ENCODE peak calls at places on chromosomes 5 and 9, in seven cellular contexts. One of them, this sample, is unnamed. For H3K4me1, the result is how much of the 10 kb centered on the place peaks cover.

GRCh38 chr5:176536132-176536901 is 885 bp downstream of the RNF44 start:
- DNase-seq in GM23248: peak
- DNase-seq in mammary epithelial cell: peak
- DNase-seq in hepatocyte: peak
- DNase-seq in OCI-LY7: peak
- DNase-seq in heart right ventricle: peak
- DNase-seq in CD8-positive, alpha-beta memory T cell: peak
- DNase-seq in this sample: no peak

GRCh38 chr9:72352911-72353388 is 12.1 kb downstream of the ZFAND5 start:
- DNase-seq in CD8-positive, alpha-beta memory T cell: no peak
- DNase-seq in heart right ventricle: no peak
- DNase-seq in mammary epithelial cell: no peak
- DNase-seq in GM23248: peak
- DNase-seq in OCI-LY7: no peak
- DNase-seq in hepatocyte: no peak
- DNase-seq in this sample: no peak

GRCh38 chr9:37747271-37747753 is 6.3 kb upstream of the TRMT10B start:
- DNase-seq in GM23248: peak
- DNase-seq in CD8-positive, alpha-beta memory T cell: peak
- DNase-seq in mammary epithelial cell: peak
- DNase-seq in heart right ventricle: peak
- DNase-seq in OCI-LY7: peak
- DNase-seq in hepatocyte: peak
- DNase-seq in this sample: peak

GRCh38 chr5:124670672-124671592 is 75.5 kb downstream of the ZNF608 start:
- DNase-seq in heart right ventricle: no peak
- DNase-seq in OCI-LY7: no peak
- DNase-seq in GM23248: no peak
- DNase-seq in mammary epithelial cell: peak
- DNase-seq in hepatocyte: no peak
- DNase-seq in CD8-positive, alpha-beta memory T cell: no peak
- DNase-seq in this sample: no peak

GRCh38 chr5:172213126-172213525 is 19.2 kb downstream of the EFCAB9 start:
- DNase-seq in mammary epithelial cell: no peak
- DNase-seq in GM23248: no peak
- DNase-seq in CD8-positive, alpha-beta memory T cell: no peak
- DNase-seq in heart right ventricle: no peak
- DNase-seq in OCI-LY7: no peak
- DNase-seq in hepatocyte: no peak
- DNase-seq in this sample: no peak

GRCh38 chr9:2087500-2088313 is 72.6 kb downstream of the SMARCA2 start:
- DNase-seq in CD8-positive, alpha-beta memory T cell: no peak
- DNase-seq in heart right ventricle: no peak
- DNase-seq in mammary epithelial cell: peak
- DNase-seq in hepatocyte: peak
- DNase-seq in GM23248: peak
- DNase-seq in OCI-LY7: peak
- DNase-seq in this sample: peak

GRCh38 chr5:180782748-180783147 is 19.9 kb downstream of the MGAT1 start:
- DNase-seq in CD8-positive, alpha-beta memory T cell: no peak
- DNase-seq in OCI-LY7: no peak
- DNase-seq in heart right ventricle: no peak
- DNase-seq in hepatocyte: no peak
- DNase-seq in mammary epithelial cell: no peak
- DNase-seq in GM23248: no peak
- DNase-seq in this sample: no peak

GRCh38 chr5:136043551-136043950 is 14.8 kb downstream of the TGFBI start:
- DNase-seq in CD8-positive, alpha-beta memory T cell: no peak
- DNase-seq in hepatocyte: no peak
- DNase-seq in GM23248: peak
- DNase-seq in mammary epithelial cell: no peak
- DNase-seq in heart right ventricle: no peak
- DNase-seq in OCI-LY7: no peak
- DNase-seq in this sample: no peak

GRCh38 chr5:149782018-149782899 is 52.1 kb downstream of the PPARGC1B start:
- DNase-seq in heart right ventricle: peak
- DNase-seq in hepatocyte: no peak
- DNase-seq in CD8-positive, alpha-beta memory T cell: no peak
- DNase-seq in GM23248: peak
- DNase-seq in mammary epithelial cell: no peak
- DNase-seq in OCI-LY7: no peak
- DNase-seq in this sample: no peak

DNA sequence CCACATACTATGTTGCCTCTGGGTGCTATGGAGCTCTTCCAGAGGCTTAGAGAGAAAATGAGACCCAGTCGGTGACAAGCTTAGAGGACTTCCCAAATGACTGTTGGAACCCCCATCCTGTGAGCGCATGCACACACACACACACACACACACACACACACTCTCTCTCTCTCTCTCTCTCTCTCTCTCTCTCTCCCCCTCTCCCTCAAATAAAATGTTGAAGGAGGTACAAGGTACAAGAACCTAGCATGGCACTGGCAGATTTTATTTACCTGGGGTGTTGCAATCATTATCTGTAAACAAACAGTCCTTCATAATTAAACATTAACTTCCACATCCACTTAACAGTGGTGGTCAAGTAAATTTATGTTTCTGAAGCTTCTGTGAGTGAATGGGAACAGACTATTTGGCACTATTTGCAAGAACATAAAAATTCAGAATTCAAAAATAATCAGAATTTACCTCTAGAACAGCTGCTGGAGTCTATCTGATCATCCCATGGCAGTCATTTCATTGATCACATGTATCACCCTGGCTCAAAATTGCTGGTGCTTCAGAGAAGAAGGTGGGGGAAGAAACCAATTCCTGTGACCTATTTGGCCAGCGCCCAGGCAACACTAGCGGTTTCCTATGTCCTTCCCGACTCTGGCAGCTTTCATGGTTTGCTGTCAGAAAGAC is 24.9 kb downstream of the TRPM3 start:
- DNase-seq in heart right ventricle: no peak
- DNase-seq in mammary epithelial cell: no peak
- DNase-seq in GM23248: no peak
- DNase-seq in OCI-LY7: no peak
- DNase-seq in CD8-positive, alpha-beta memory T cell: no peak
- DNase-seq in hepatocyte: peak
- DNase-seq in this sample: no peak
- H3K27ac ChIP-seq in heart right ventricle: no peak
- H3K27ac ChIP-seq in mammary epithelial cell: no peak
- H3K27ac ChIP-seq in GM23248: no peak
- H3K27ac ChIP-seq in OCI-LY7: no peak
- H3K27ac ChIP-seq in CD8-positive, alpha-beta memory T cell: no peak
- H3K27ac ChIP-seq in hepatocyte: peak
- H3K27ac ChIP-seq in this sample: no peak

DNA sequence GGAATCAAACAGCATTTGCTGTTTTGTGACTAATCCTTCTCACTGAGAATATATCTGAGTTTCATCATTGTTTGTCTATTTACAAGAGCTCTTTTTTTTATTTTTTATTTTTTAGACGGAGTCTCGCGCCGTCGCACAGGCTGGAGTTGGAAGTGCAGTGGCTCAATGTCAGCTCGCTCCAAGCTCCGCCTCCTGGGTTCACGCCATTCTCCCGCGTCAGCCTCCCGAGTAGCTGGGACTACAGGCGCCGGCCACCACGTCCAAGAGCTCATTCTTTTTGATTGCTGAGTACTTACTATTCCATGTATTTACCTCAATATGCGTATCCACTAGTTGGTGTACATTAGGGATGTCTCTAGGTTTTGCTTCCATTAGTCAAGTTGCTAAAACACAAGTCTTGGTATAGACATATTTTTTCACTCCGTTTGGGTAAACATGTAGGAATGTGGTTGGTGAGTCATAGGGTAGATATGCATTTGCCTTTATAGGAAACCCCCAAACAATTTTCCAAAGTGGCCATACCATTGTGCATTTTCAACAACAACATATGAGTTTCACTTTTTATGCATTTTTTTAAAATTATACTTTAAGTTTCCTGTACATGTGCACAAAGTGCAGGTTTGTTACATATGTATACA is 1005.0 kb upstream of the CDH10 start:
- DNase-seq in GM23248: no peak
- DNase-seq in hepatocyte: no peak
- DNase-seq in mammary epithelial cell: no peak
- DNase-seq in OCI-LY7: no peak
- DNase-seq in heart right ventricle: no peak
- DNase-seq in CD8-positive, alpha-beta memory T cell: no peak
- DNase-seq in this sample: no peak
- H3K4me3 ChIP-seq in GM23248: no peak
- H3K4me3 ChIP-seq in hepatocyte: no peak
- H3K4me3 ChIP-seq in mammary epithelial cell: no peak
- H3K4me3 ChIP-seq in OCI-LY7: no peak
- H3K4me3 ChIP-seq in heart right ventricle: no peak
- H3K4me3 ChIP-seq in CD8-positive, alpha-beta memory T cell: no peak
- H3K4me3 ChIP-seq in this sample: no peak

DNA sequence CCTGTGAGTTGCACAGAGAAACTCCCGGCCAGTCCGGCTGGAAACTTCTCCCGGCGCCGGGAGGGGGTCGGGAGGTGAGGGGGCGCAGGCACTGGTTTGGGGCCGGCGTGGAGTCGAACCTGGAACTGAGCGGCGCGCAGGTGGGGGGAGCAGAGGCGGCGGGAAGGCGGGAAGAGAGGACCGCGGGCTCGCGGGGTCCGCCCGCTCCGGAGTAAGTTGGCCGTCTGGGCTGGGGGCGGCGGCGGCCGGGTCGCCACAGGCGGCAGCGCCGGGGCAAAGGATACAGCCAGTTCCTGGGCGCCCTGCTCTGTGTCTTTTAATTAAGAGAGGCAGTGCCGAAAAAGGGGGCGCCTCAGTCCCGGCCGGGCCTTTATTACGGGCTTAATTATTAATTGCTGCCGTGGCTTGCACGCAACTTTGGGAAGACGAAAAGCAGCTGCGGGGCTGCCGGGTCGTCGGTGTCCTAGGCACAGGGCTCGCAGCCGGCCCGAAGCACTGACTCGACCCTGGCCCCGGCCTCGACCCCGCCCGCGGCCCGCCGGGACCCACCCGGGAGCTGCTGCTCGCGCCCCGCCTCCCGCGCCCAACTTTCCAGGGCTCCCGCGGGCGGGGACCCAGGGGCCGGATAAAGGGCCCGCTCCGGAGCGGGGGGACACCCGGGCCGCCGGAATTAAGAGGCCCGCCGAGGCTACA is 1.1 kb downstream of the NTNG2 start:
- DNase-seq in OCI-LY7: no peak
- DNase-seq in hepatocyte: no peak
- DNase-seq in mammary epithelial cell: no peak
- DNase-seq in GM23248: no peak
- DNase-seq in heart right ventricle: no peak
- DNase-seq in CD8-positive, alpha-beta memory T cell: no peak
- DNase-seq in this sample: no peak
- H3K4me1 ChIP-seq in OCI-LY7: under half
- H3K4me1 ChIP-seq in hepatocyte: under half
- H3K4me1 ChIP-seq in mammary epithelial cell: under half
- H3K4me1 ChIP-seq in GM23248: under half
- H3K4me1 ChIP-seq in heart right ventricle: under half
- H3K4me1 ChIP-seq in CD8-positive, alpha-beta memory T cell: under half
- H3K4me1 ChIP-seq in this sample: under half

GRCh38 chr9:68898781-68899439 is 115.0 kb downstream of the PRKACG start:
- DNase-seq in hepatocyte: no peak
- DNase-seq in heart right ventricle: no peak
- DNase-seq in GM23248: no peak
- DNase-seq in OCI-LY7: peak
- DNase-seq in mammary epithelial cell: no peak
- DNase-seq in CD8-positive, alpha-beta memory T cell: no peak
- DNase-seq in this sample: no peak

GRCh38 chr9:68905129-68905528 is 108.8 kb downstream of the PRKACG start:
- DNase-seq in CD8-positive, alpha-beta memory T cell: no peak
- DNase-seq in mammary epithelial cell: no peak
- DNase-seq in heart right ventricle: no peak
- DNase-seq in GM23248: no peak
- DNase-seq in hepatocyte: no peak
- DNase-seq in OCI-LY7: no peak
- DNase-seq in this sample: no peak

GRCh38 chr9:68907910-68908309 is 106.0 kb downstream of the PRKACG start:
- DNase-seq in heart right ventricle: no peak
- DNase-seq in hepatocyte: no peak
- DNase-seq in mammary epithelial cell: no peak
- DNase-seq in GM23248: no peak
- DNase-seq in CD8-positive, alpha-beta memory T cell: no peak
- DNase-seq in OCI-LY7: no peak
- DNase-seq in this sample: no peak

DNA sequence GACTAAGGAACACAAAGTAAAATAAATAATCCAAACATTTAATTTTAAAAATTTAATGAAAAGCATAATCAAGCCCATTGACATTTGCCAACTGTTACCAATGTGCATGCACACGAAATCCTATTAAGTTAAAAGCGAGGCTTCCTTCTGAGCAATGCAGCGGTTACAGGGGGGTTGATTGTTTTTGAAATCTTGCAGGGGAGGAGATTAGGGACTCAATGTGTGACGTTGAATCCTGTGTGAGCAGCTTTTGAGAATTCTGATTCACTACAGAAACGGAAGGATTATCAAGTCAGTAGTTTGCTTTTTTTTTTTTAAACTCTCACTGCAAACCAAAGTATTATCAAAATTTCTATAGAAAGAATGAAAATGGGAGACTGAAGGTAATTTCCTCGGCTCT is 109.5 kb downstream of the PRKACG start:
- DNase-seq in OCI-LY7: no peak
- DNase-seq in mammary epithelial cell: no peak
- DNase-seq in heart right ventricle: no peak
- DNase-seq in hepatocyte: no peak
- DNase-seq in GM23248: no peak
- DNase-seq in CD8-positive, alpha-beta memory T cell: no peak
- DNase-seq in this sample: no peak
- H3K27ac ChIP-seq in OCI-LY7: no peak
- H3K27ac ChIP-seq in mammary epithelial cell: no peak
- H3K27ac ChIP-seq in heart right ventricle: peak
- H3K27ac ChIP-seq in hepatocyte: no peak
- H3K27ac ChIP-seq in GM23248: no peak
- H3K27ac ChIP-seq in CD8-positive, alpha-beta memory T cell: no peak
- H3K27ac ChIP-seq in this sample: no peak